ENCODE peak calls at places on chromosomes 12 and 14, in seven cellular contexts. L is activated CD4-positive, alpha-beta T cell treated with anti-CD3 and anti-CD28 coated beads for 24 hours; K is HT1080; D is HFF-Myc; Q is AG08396; V is stimulated activated CD4-positive, alpha-beta T cell treated with anti-CD3 and anti-CD28 coated beads, Interleukin-2, amount 100 ng/mL, for 24 hours; G is hippocampal formation. B is an unnamed sample.
A peak's percentile ranks its signal among the peaks of the same experiment; 100 is the strongest.

GRCh38 chr12:108884116-108885012 is 4.5 kb downstream of the DAO start:
- DNase-seq in L (peak; percentile 53), K (peak; percentile 28), D (peak; percentile 6), Q (peak; percentile 25), V (peak; percentile 83), G (no peak), B (peak; percentile 84)

GRCh38 chr14:57884175-57884574 is 18.3 kb upstream of the SLC35F4 start:
- DNase-seq in L (no peak), K (no peak), D (no peak), Q (no peak), V (no peak), G (no peak), B (no peak)

GRCh38 chr12:53414756-53415417 is 8.8 kb upstream of the AMHR2 start:
- DNase-seq in L (no peak), K (no peak), D (no peak), Q (no peak), V (no peak), G (no peak), B (no peak)

GRCh38 chr12:93563807-93564538 is 8.5 kb upstream of the SOCS2 start:
- DNase-seq in L (no peak), K (peak; percentile 18), D (no peak), Q (peak; percentile 17), V (no peak), G (no peak), B (no peak)

GRCh38 chr14:68535404-68536024 is 257.4 kb downstream of the ZFP36L1 start:
- DNase-seq in L (no peak), K (peak; percentile 92), D (no peak), Q (peak; percentile 50), V (no peak), G (no peak), B (no peak)

GRCh38 chr14:71117839-71118743 is 210.8 kb downstream of the PCNX1 start:
- DNase-seq in L (no peak), K (peak; percentile 86), D (peak; percentile 46), Q (no peak), V (no peak), G (no peak), B (no peak)

GRCh38 chr14:68525516-68525915 is 267.4 kb downstream of the ZFP36L1 start:
- DNase-seq in L (no peak), K (no peak), D (no peak), Q (no peak), V (no peak), G (no peak), B (no peak)

GRCh38 chr12:32399373-32400113 is at the start of gene FGD4:
- DNase-seq in L (no peak), K (peak; percentile 83), D (no peak), Q (peak; percentile 93), V (peak; percentile 69), G (peak; percentile 57), B (peak; percentile 64)

GRCh38 chr14:62694075-62694474 is 351.2 kb downstream of the KCNH5 start:
- DNase-seq in L (no peak), K (peak; percentile 99), D (no peak), Q (peak; percentile 6), V (no peak), G (no peak), B (no peak)

GRCh38 chr12:113697104-113697503 is 225.4 kb upstream of the LHX5 start:
- DNase-seq in L (no peak), K (no peak), D (no peak), Q (no peak), V (no peak), G (no peak), B (no peak)

GRCh38 chr12:68159681-68160304 is at the start of gene IFNG:
- DNase-seq in L (no peak), K (no peak), D (no peak), Q (no peak), V (no peak), G (no peak), B (no peak)

GRCh38 chr12:12428961-12429657 is 72.2 kb downstream of the BORCS5 start:
- DNase-seq in L (no peak), K (peak; percentile 55), D (no peak), Q (no peak), V (no peak), G (no peak), B (no peak)

GRCh38 chr14:88667555-88668273 is 104.9 kb downstream of the ZC3H14 start:
- DNase-seq in L (peak; percentile 42), K (peak; percentile 59), D (peak; percentile 65), Q (peak; percentile 77), V (peak; percentile 23), G (peak; percentile 86), B (peak; percentile 35)

GRCh38 chr14:72855913-72856312 is 38.0 kb downstream of the DPF3 start:
- DNase-seq in L (no peak), K (peak; percentile 6), D (no peak), Q (peak; percentile 31), V (no peak), G (no peak), B (no peak)

GRCh38 chr14:54737132-54737711 is 165.4 kb downstream of the GCH1 start:
- DNase-seq in L (no peak), K (peak; percentile 79), D (peak; percentile 37), Q (peak; percentile 43), V (no peak), G (no peak), B (peak; percentile 36)

GRCh38 chr12:92488735-92489134 is 214.1 kb upstream of the PLEKHG7 start:
- DNase-seq in L (no peak), K (no peak), D (no peak), Q (no peak), V (no peak), G (no peak), B (no peak)

GRCh38 chr14:22487401-22487800 is 101.6 kb downstream of the DAD1 start:
- DNase-seq in L (no peak), K (no peak), D (no peak), Q (no peak), V (no peak), G (no peak), B (no peak)

GRCh38 chr14:64720190-64720589 is 16.0 kb downstream of the PLEKHG3 start:
- DNase-seq in L (no peak), K (peak; percentile 97), D (no peak), Q (peak; percentile 71), V (no peak), G (no peak), B (no peak)

GRCh38 chr12:130761537-130762318 is 45.6 kb upstream of the RIMBP2 start:
- DNase-seq in L (peak; percentile 46), K (peak; percentile 44), D (peak; percentile 2), Q (peak; percentile 61), V (peak; percentile 70), G (peak; percentile 12), B (peak; percentile 68)

GRCh38 chr12:14310866-14311265 is 54.6 kb upstream of the ATF7IP start:
- DNase-seq in L (no peak), K (no peak), D (no peak), Q (no peak), V (no peak), G (no peak), B (no peak)

GRCh38 chr12:2003676-2004112 is 563 bp downstream of the DCP1B start:
- DNase-seq in L (no peak), K (no peak), D (no peak), Q (no peak), V (no peak), G (no peak), B (no peak)

GRCh38 chr14:38137005-38137404 is 70.7 kb upstream of the SSTR1 start:
- DNase-seq in L (no peak), K (no peak), D (no peak), Q (no peak), V (no peak), G (no peak), B (no peak)

GRCh38 chr12:508795-509194 is 49.1 kb downstream of the B4GALNT3 start:
- DNase-seq in L (no peak), K (no peak), D (no peak), Q (no peak), V (no peak), G (no peak), B (no peak)

GRCh38 chr12:1796515-1797010 is 23.8 kb upstream of the LRTM2 start:
- DNase-seq in L (no peak), K (no peak), D (no peak), Q (peak; percentile 46), V (peak; percentile 63), G (no peak), B (peak; percentile 56)

GRCh38 chr12:124392991-124393790 is 98.3 kb downstream of the RFLNA start:
- DNase-seq in L (no peak), K (no peak), D (no peak), Q (peak; percentile 83), V (no peak), G (peak; percentile 58), B (no peak)

GRCh38 chr12:122966743-122967058 is 438 bp upstream of the ABCB9 start:
- DNase-seq in L (no peak), K (no peak), D (no peak), Q (no peak), V (no peak), G (no peak), B (no peak)

GRCh38 chr12:48198619-48198973 is 4.5 kb downstream of the OR10AD1 start:
- DNase-seq in L (no peak), K (no peak), D (no peak), Q (no peak), V (peak; percentile 44), G (no peak), B (peak; percentile 47)

GRCh38 chr12:53803703-53804102 is 51.9 kb upstream of the CISTR start:
- DNase-seq in L (no peak), K (no peak), D (no peak), Q (no peak), V (no peak), G (no peak), B (no peak)

GRCh38 chr12:8992086-8992409 is 2.7 kb downstream of the KLRG1 start:
- DNase-seq in L (no peak), K (no peak), D (no peak), Q (no peak), V (no peak), G (no peak), B (no peak)

GRCh38 chr12:72313757-72314270 is 41.6 kb downstream of the TRHDE start:
- DNase-seq in L (no peak), K (no peak), D (no peak), Q (no peak), V (no peak), G (no peak), B (no peak)

GRCh38 chr12:101076940-101077351 is 133.1 kb downstream of the SLC5A8 start:
- DNase-seq in L (no peak), K (peak; percentile 26), D (peak; percentile 42), Q (peak; percentile 18), V (no peak), G (no peak), B (no peak)

GRCh38 chr14:100688598-100689499 is 37.8 kb upstream of the DLK1 start:
- DNase-seq in L (no peak), K (peak; percentile 73), D (no peak), Q (peak; percentile 66), V (no peak), G (no peak), B (no peak)

GRCh38 chr14:83991666-83992065 is 1538.3 kb upstream of the FLRT2 start:
- DNase-seq in L (no peak), K (no peak), D (no peak), Q (no peak), V (no peak), G (no peak), B (no peak)